ENCODE peak calls at places on chromosomes 7 and 10, in four cellular contexts. M, Z, X and T are unnamed samples. For H3K4me1, the result is how much of the 10 kb centered on the place peaks cover.

GRCh38 chr10:69866246-69866687 is 64.6 kb downstream of the COL13A1 start:
- DNase-seq in M (no peak), Z (no peak), X (no peak), T (no peak)

GRCh38 chr7:103777440-103777839 is 212.0 kb downstream of the RELN start:
- DNase-seq in M (no peak), Z (no peak), X (no peak), T (no peak)

GRCh38 chr10:32489158-32489557 is 43.2 kb downstream of the CCDC7 start:
- DNase-seq in M (no peak), Z (no peak), X (no peak), T (no peak)

GRCh38 chr10:72261323-72262018 is 12.3 kb upstream of the DDIT4 start:
- DNase-seq in M (no peak), Z (no peak), X (peak), T (no peak)

GRCh38 chr7:43318188-43318587 is 205.7 kb downstream of the HECW1 start:
- DNase-seq in M (no peak), Z (no peak), X (no peak), T (no peak)

GRCh38 chr7:134165266-134165665 is 38.1 kb downstream of the LRGUK start:
- DNase-seq in M (no peak), Z (no peak), X (no peak), T (no peak)

GRCh38 chr10:30114401-30114800 is 55.0 kb upstream of the JCAD start:
- DNase-seq in M (no peak), Z (no peak), X (no peak), T (no peak)

GRCh38 chr7:43199761-43200160 is 87.3 kb downstream of the HECW1 start:
- DNase-seq in M (no peak), Z (no peak), X (no peak), T (no peak)

GRCh38 chr10:86178401-86179142 is 188.0 kb downstream of the GRID1 start:
- DNase-seq in M (no peak), Z (no peak), X (peak), T (no peak)

GRCh38 chr7:315516-316265 is 25.7 kb downstream of the FOXL3 start:
- DNase-seq in M (peak), Z (no peak), X (no peak), T (no peak)

GRCh38 chr10:35079763-35080162 is 10.4 kb downstream of the CUL2 start:
- DNase-seq in M (no peak), Z (peak), X (no peak), T (no peak)

GRCh38 chr7:7786595-7786994 is 68.2 kb upstream of the RPA3 start:
- DNase-seq in M (no peak), Z (no peak), X (no peak), T (no peak)

GRCh38 chr10:90969947-90970673 is 49.2 kb upstream of the ANKRD1 start:
- DNase-seq in M (no peak), Z (peak), X (no peak), T (no peak)

GRCh38 chr7:91850455-91850854 is 30.0 kb downstream of the MTERF1 start:
- DNase-seq in M (no peak), Z (peak), X (no peak), T (no peak)

GRCh38 chr7:120714945-120715344 is 143.0 kb downstream of the TSPAN12 start:
- DNase-seq in M (no peak), Z (peak), X (no peak), T (no peak)

GRCh38 chr10:126014309-126014708 is 117.9 kb downstream of the FANK1 start:
- DNase-seq in M (no peak), Z (peak), X (no peak), T (no peak)

GRCh38 chr7:77199008-77199966 is at the start of gene FGL2:
- DNase-seq in M (peak), Z (peak), X (peak), T (peak)

GRCh38 chr10:116918583-116918982 is 69.3 kb downstream of the ENO4 start:
- DNase-seq in M (no peak), Z (no peak), X (no peak), T (no peak)

GRCh38 chr7:41763626-41764025 is 60.7 kb upstream of the INHBA start:
- DNase-seq in M (no peak), Z (peak), X (no peak), T (no peak)

GRCh38 chr7:78675511-78675910 is 778.0 kb downstream of the MAGI2 start:
- DNase-seq in M (no peak), Z (no peak), X (no peak), T (no peak)

GRCh38 chr10:72597897-72598296 is 28.0 kb downstream of the MICU1 start:
- DNase-seq in M (no peak), Z (peak), X (no peak), T (no peak)

GRCh38 chr10:35027567-35027966 is 62.6 kb downstream of the CUL2 start:
- DNase-seq in M (no peak), Z (peak), X (no peak), T (no peak)

GRCh38 chr10:10847313-10847712 is 170.4 kb upstream of the CELF2 start:
- DNase-seq in M (no peak), Z (no peak), X (no peak), T (no peak)

GRCh38 chr10:60534791-60535389 is 145.2 kb upstream of the ANK3 start:
- DNase-seq in M (no peak), Z (no peak), X (no peak), T (no peak)

GRCh38 chr10:88194041-88194887 is 330.8 kb downstream of the PTEN start:
- DNase-seq in M (no peak), Z (peak), X (peak), T (peak)

GRCh38 chr7:8190121-8190895 is 71.7 kb downstream of the ICA1 start:
- DNase-seq in M (no peak), Z (peak), X (peak), T (peak)

GRCh38 chr7:9192969-9193368 is 759.6 kb downstream of the NXPH1 start:
- DNase-seq in M (no peak), Z (peak), X (no peak), T (no peak)

GRCh38 chr7:143490719-143491306 is 13.1 kb downstream of the TAS2R41 start:
- DNase-seq in M (no peak), Z (no peak), X (peak), T (no peak)

GRCh38 chr10:114867365-114867764 is 45.8 kb downstream of the FHIP2A start:
- DNase-seq in M (no peak), Z (no peak), X (no peak), T (no peak)

GRCh38 chr7:116236020-116236630 is 25.8 kb downstream of the TES start:
- DNase-seq in M (no peak), Z (no peak), X (peak), T (peak)

GRCh38 chr7:26777383-26777782 is 87.0 kb downstream of the SKAP2 start:
- DNase-seq in M (no peak), Z (no peak), X (no peak), T (no peak)

GRCh38 chr10:91493313-91493712 is 83.2 kb downstream of the HECTD2 start:
- DNase-seq in M (no peak), Z (peak), X (no peak), T (no peak)

GRCh38 chr7:54419209-54419608 is 123.0 kb upstream of the VSTM2A start:
- DNase-seq in M (peak), Z (no peak), X (no peak), T (no peak)

GRCh38 chr7:135335628-135336139 is 102.0 kb downstream of the STRA8 start:
- DNase-seq in M (no peak), Z (peak), X (peak), T (peak)

GRCh38 chr7:30896783-30897617 is 14.7 kb upstream of the AQP1 start:
- DNase-seq in M (peak), Z (no peak), X (no peak), T (no peak)

GRCh38 chr7:111357691-111358090 is 204.6 kb downstream of the IMMP2L start:
- DNase-seq in M (no peak), Z (peak), X (no peak), T (no peak)

GRCh38 chr10:590721-591120 is 98.7 kb downstream of the DIP2C start:
- DNase-seq in M (no peak), Z (no peak), X (no peak), T (no peak)

DNA sequence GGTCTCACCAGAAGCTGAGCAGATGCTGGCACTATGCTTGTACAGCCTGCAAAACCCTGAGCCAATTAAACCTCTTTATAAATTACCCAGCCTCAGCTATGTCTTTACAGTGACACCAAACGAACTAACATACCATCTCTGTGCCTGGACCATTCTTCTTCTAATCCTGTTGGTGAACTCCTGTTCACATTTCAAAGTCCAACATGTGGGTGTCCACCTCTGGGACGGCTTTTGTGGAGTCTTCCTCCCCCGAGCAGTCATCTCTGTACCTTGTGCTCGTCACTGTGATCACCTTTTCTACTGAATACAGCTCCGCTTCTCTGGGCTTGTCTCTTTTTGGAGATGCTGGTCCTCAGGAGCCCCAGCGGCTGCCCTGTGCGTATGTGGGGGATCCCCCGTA is 7.4 kb upstream of the ESYT2 start:
- DNase-seq in M (no peak), Z (no peak), X (no peak), T (no peak)
- H3K4me1 ChIP-seq in M (under half), Z (under half), X (under half), T (under half)

DNA sequence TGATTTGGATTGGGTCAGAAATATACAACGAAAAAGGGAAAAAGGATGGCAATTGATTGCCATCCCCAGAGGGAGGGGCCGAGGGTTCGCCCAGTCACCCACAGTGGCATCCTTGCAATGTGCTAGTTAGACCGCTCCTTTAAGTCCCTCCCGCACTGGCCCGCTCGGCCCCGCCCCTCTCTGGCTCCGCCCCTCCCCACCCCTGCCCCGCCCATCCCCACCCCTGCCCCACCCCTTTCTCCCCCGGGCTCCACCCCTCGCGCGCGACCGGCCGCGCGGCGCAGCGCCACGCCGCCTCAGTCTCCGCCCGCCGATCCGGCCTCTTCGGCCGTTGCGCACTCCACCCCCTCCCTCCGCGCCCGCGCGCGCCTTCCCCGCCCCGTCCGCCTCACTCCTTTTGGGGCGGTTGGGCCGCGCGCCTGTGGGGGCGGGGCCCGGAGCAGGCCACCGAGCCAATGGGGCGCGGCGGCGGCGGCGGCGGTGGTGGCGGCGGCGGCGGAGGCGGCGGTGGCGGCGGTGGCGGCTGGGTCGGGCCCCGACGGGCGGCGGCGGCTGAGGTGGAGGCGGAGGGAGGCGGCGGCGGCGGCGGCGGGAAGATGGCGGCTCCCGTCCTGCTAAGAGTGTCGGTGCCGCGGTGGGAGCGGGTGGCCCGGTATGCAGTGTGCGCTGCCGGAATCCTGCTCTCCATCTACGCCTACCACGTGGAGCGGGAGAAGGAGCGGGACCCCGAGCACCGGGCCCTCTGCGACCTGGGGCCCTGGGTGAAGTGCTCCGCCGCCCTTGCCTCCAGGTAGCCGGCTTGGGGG is at the start of gene VKORC1L1:
- DNase-seq in M (peak), Z (peak), X (peak), T (peak)
- H3K27ac ChIP-seq in M (peak), Z (peak), X (peak), T (peak)

GRCh38 chr7:100547872-100548271 is 8.9 kb downstream of the AGFG2 start:
- DNase-seq in M (no peak), Z (no peak), X (no peak), T (no peak)

GRCh38 chr7:100546868-100547800 is 8.1 kb downstream of the AGFG2 start:
- DNase-seq in M (no peak), Z (no peak), X (no peak), T (no peak)

GRCh38 chr7:100544949-100545635 is 6.1 kb downstream of the AGFG2 start:
- DNase-seq in M (no peak), Z (no peak), X (no peak), T (no peak)

GRCh38 chr7:100545636-100546128 is 6.7 kb downstream of the AGFG2 start:
- DNase-seq in M (no peak), Z (peak), X (peak), T (peak)

GRCh38 chr7:100546129-100546867 is 7.3 kb downstream of the AGFG2 start:
- DNase-seq in M (no peak), Z (no peak), X (no peak), T (no peak)
- H3K4me3 ChIP-seq in M (peak), Z (peak), X (no peak), T (no peak)

GRCh38 chr10:75773813-75774547 is 342.6 kb downstream of the LRMDA start:
- DNase-seq in M (no peak), Z (no peak), X (no peak), T (no peak)
- H3K4me1 ChIP-seq in M (under half), Z (under half), X (under half), T (under half)

DNA sequence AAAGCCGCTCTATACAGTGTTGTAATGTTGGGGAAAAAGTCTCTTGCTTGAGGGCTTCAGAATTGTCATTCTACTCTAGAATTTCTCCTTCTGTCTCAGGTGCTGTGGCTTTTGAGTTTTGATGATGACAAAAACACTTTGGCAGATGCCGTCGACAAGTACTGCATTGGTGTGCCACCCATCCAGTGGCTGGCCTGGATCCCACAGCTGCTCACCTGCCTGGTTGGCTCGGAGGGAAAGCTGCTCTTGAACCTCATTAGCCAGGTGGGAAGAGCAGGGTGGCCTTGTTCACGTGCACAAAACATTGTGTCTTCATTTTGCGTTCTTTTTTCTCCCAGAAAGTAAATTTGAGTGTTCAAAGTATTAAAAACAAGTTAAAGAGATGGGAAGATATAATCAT is 112.0 kb downstream of the TRRAP start:
- DNase-seq in M (no peak), Z (no peak), X (no peak), T (no peak)
- H3K27ac ChIP-seq in M (no peak), Z (no peak), X (no peak), T (no peak)

DNA sequence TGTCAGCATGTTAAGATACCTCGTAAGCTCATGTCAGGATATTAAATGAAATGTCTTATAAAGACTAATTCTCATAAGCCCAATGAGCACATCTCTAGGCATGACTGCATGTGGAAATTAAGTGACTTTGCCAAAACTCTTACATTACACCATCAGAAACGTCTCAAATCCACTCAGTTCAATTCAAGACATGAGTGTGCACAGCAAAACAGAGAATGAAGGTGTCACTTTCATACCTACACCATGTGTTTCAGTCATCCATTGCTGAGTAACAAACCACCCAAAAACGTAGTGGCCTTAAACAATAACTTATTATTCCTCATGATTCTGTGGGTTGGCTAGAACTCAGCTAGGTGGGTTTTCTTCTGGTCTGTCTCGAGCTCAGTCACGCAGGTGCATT is 99.8 kb downstream of the ATE1 start:
- DNase-seq in M (no peak), Z (no peak), X (no peak), T (no peak)
- H3K4me3 ChIP-seq in M (no peak), Z (no peak), X (no peak), T (no peak)